ENCODE peak calls at places on chromosomes 16 and 17, in eight cellular contexts. H is CD4-positive, CD25-positive, alpha-beta regulatory T cell; E is tibial artery; V is heart left ventricle; D is mesenchymal stem cell; Z is GM23248; T is BE2C; J is breast epithelium. B is an unnamed sample.

GRCh38 chr16:46908540-46909372 is 24.6 kb downstream of the GPT2 start:
- DNase-seq in T (peak; percentile 74), V (peak; percentile 36), E (peak; percentile 33), Z (peak; percentile 69), D (peak; percentile 68), J (peak; percentile 32), H (peak; percentile 59), B (no peak)

GRCh38 chr16:12149971-12150370 is 173.4 kb downstream of the SNX29 start:
- DNase-seq in V (no peak), E (no peak), Z (no peak), J (no peak), H (no peak), T (no peak), D (no peak), B (no peak)

GRCh38 chr17:30720013-30720471 is 104.5 kb downstream of the CRLF3 start:
- DNase-seq in Z (no peak), E (no peak), J (no peak), H (no peak), D (no peak), V (no peak), T (no peak), B (peak; percentile 28)

GRCh38 chr16:79885320-79885719 is 284.8 kb upstream of the MAF start:
- DNase-seq in J (peak; percentile 80), T (no peak), D (no peak), H (no peak), E (no peak), Z (no peak), V (no peak), B (no peak)

GRCh38 chr17:7045492-7046126 is 1.7 kb upstream of the SLC16A11 start:
- DNase-seq in T (no peak), D (peak; percentile 85), Z (peak; percentile 81), J (no peak), H (peak; percentile 78), E (no peak), V (no peak), B (no peak)

GRCh38 chr17:8877984-8878383 is 10.5 kb upstream of the PIK3R6 start:
- DNase-seq in T (no peak), D (no peak), J (no peak), E (no peak), H (no peak), Z (no peak), V (no peak), B (no peak)

GRCh38 chr16:30033270-30033669 is 2.2 kb upstream of the TLCD3B start:
- DNase-seq in E (no peak), T (no peak), H (no peak), D (no peak), Z (no peak), V (no peak), J (no peak), B (no peak)

GRCh38 chr17:64092111-64092510 is 37.8 kb downstream of the ERN1 start:
- DNase-seq in E (no peak), T (no peak), V (peak; percentile 32), D (no peak), J (no peak), H (no peak), Z (no peak), B (no peak)

GRCh38 chr16:71648921-71649320 is 22.9 kb downstream of the MARVELD3 start:
- DNase-seq in T (no peak), Z (peak; percentile 18), V (no peak), E (no peak), D (no peak), H (no peak), J (no peak), B (no peak)

GRCh38 chr17:36935681-36936454 is 1.4 kb upstream of the LHX1 start:
- DNase-seq in H (no peak), E (no peak), D (no peak), T (no peak), V (no peak), Z (no peak), J (no peak), B (no peak)

GRCh38 chr16:24516900-24517669 is 22.3 kb upstream of the RBBP6 start:
- DNase-seq in E (peak; percentile 81), Z (peak; percentile 90), H (peak; percentile 68), T (peak; percentile 80), J (peak; percentile 75), V (peak; percentile 58), D (peak; percentile 85), B (peak; percentile 92)

GRCh38 chr16:8936421-8936820 is 27.3 kb downstream of the USP7 start:
- DNase-seq in E (no peak), J (no peak), Z (peak; percentile 75), V (no peak), T (peak; percentile 65), D (peak; percentile 53), H (peak; percentile 63), B (no peak)

GRCh38 chr17:3893003-3893719 is at the start of gene CAMKK1:
- DNase-seq in H (peak; percentile 88), Z (peak; percentile 95), V (peak; percentile 93), E (peak; percentile 85), J (peak; percentile 67), T (peak; percentile 89), D (peak; percentile 84), B (peak; percentile 85)
- H3K4me1 ChIP-seq in H (peaks cover 23% of the 10 kb centered on the region), Z (peaks cover 32% of the 10 kb centered on the region), V (peaks cover 75% of the 10 kb centered on the region), E (peaks cover 68% of the 10 kb centered on the region), J (peaks cover 26% of the 10 kb centered on the region), T (peaks cover 15% of the 10 kb centered on the region), D (peaks cover 53% of the 10 kb centered on the region), B (no peaks in the 10 kb centered on the region)

DNA sequence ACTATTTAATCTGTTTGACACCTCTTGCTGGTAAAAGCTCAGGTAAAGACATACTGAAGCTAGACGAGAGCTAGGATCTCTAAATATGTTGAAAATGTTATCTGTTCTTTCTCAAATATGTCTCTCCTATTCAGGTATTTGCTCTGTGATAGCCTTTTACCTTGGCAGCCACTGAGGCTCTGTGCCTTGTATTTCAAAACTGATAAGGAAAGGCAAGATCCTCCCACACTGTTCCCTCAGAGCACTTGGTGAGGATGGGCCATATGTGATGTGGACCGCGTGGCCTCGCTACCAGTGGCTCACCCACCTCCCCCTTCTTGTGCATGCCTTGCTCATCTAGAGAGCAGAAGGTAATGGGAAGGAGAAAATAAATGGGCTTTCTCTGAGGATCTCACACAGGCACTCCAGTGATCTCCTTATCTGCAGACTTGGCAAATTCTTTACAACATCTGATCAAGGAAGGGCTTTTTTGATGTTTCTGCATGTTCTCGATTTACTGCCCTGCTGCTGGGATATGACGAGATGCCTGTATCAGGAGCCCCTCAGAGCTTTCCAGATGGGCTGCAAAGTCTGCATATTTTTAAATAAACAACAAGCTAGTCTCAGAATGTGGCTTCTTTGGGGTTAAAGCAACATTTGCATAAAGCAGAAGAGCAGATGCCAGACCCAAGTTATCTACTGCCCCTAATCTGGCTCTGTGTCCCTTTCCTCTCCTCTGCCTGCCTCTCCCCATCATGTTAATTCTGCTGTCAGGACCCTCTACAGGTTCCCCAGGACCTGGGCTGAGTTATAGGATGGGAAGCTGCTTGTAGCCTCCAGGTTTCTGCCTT is 16.9 kb downstream of the HOXB1 start:
- DNase-seq in E (no peak), T (no peak), Z (no peak), H (no peak), V (no peak), D (no peak), J (no peak), B (no peak)
- H3K4me1 ChIP-seq in E (no peaks in the 10 kb centered on the region), T (no peaks in the 10 kb centered on the region), Z (peaks cover 16% of the 10 kb centered on the region), H (peaks cover 36% of the 10 kb centered on the region), V (no peaks in the 10 kb centered on the region), D (no peaks in the 10 kb centered on the region), J (no peaks in the 10 kb centered on the region), B (no peaks in the 10 kb centered on the region)

GRCh38 chr16:67461600-67462278 is 19.2 kb downstream of the ATP6V0D1 start:
- DNase-seq in Z (no peak), J (peak; percentile 94), V (no peak), E (no peak), D (no peak), H (no peak), T (no peak), B (no peak)

GRCh38 chr16:67463691-67464090 is 17.3 kb downstream of the ATP6V0D1 start:
- DNase-seq in Z (no peak), H (no peak), J (no peak), D (no peak), E (no peak), V (no peak), T (no peak), B (no peak)

GRCh38 chr16:67460961-67461360 is 20.0 kb downstream of the ATP6V0D1 start:
- DNase-seq in V (no peak), D (no peak), E (no peak), H (no peak), Z (no peak), J (no peak), T (no peak), B (no peak)

GRCh38 chr16:67463059-67463458 is 17.9 kb downstream of the ATP6V0D1 start:
- DNase-seq in Z (peak; percentile 45), E (no peak), T (no peak), H (no peak), D (no peak), J (no peak), V (no peak), B (no peak)

DNA sequence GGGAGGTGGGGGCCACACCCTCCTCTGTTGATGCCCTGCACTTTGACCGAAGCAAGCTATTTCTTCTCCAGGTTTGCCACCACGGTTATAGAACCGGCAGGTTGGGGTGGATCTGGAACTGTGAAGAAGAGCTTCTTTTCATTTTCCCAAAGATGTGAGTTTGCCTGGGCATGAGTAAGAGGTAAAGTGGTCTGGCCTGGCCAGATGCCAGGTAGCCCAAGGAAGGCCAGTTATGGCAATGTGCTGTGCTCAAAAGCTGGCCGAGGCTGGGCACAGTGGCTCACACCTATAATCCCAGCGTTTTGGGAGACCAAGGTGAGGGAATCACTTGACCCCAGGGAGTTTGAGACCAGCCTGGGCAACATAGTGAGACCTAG is 18.7 kb downstream of the ATP6V0D1 start:
- DNase-seq in T (no peak), Z (peak; percentile 25), V (no peak), D (no peak), E (no peak), H (no peak), J (no peak), B (no peak)
- H3K4me1 ChIP-seq in T (peaks cover 3% of the 10 kb centered on the region), Z (peaks cover 32% of the 10 kb centered on the region), V (peaks cover 94% of the 10 kb centered on the region), D (peaks cover 56% of the 10 kb centered on the region), E (peaks cover 76% of the 10 kb centered on the region), H (peaks cover 3% of the 10 kb centered on the region), J (peaks cover 72% of the 10 kb centered on the region), B (peaks cover 80% of the 10 kb centered on the region)

DNA sequence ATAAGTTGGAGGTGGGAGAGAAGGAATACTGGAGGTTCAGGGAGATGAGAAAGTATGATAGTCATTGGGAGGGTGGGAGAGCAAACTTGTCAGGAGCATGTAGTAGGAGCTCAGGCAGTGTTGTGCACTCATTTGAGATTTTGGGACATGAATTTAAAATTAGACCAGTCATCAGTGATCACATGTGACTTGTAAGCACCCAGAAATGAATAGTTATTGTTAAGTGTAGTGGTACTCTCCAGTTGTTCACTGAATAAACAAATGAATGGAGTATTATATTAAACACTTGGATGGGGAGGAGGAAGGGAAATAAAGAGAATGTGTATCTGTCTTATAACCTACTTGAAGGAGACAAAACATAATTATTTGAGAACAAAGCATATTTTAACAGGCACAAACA is 2.2 kb upstream of the PSME3 start:
- DNase-seq in D (no peak), Z (no peak), T (no peak), E (no peak), J (no peak), V (no peak), H (no peak), B (no peak)
- H3K4me1 ChIP-seq in D (peaks cover 3% of the 10 kb centered on the region), Z (peaks cover 17% of the 10 kb centered on the region), T (no peaks in the 10 kb centered on the region), E (peaks cover 12% of the 10 kb centered on the region), J (no peaks in the 10 kb centered on the region), V (peaks cover 17% of the 10 kb centered on the region), H (peaks cover 13% of the 10 kb centered on the region), B (no peaks in the 10 kb centered on the region)